ENCODE peak calls at places on chromosomes 3 and 15, in seven cellular contexts. C, L, F, W, M, S and U are unnamed samples.
A peak's percentile ranks its signal among the peaks of the same experiment; 100 is the strongest.

GRCh38 chr15:59074607-59075006 is 30.3 kb upstream of the CCNB2 start:
- DNase-seq in C (no peak), L (no peak), F (no peak), W (no peak), M (no peak), S (no peak), U (no peak)

GRCh38 chr15:54990793-54991192 is 205.9 kb downstream of the RSL24D1 start:
- DNase-seq in C (no peak), L (no peak), F (no peak), W (no peak), M (peak; percentile 20), S (no peak), U (no peak)

GRCh38 chr3:76487446-76487845 is 552.5 kb upstream of the ROBO2 start:
- DNase-seq in C (no peak), L (no peak), F (no peak), W (no peak), M (no peak), S (no peak), U (no peak)

GRCh38 chr15:93289951-93290350 is 200.9 kb upstream of the RGMA start:
- DNase-seq in C (no peak), L (no peak), F (no peak), W (no peak), M (no peak), S (no peak), U (no peak)

GRCh38 chr15:74470631-74471396 is 9.9 kb upstream of the UBL7 start:
- DNase-seq in C (no peak), L (no peak), F (no peak), W (no peak), M (no peak), S (no peak), U (no peak)

GRCh38 chr15:68877626-68878025 is 52.7 kb upstream of the SPESP1 start:
- DNase-seq in C (no peak), L (no peak), F (no peak), W (no peak), M (no peak), S (no peak), U (no peak)

GRCh38 chr3:57758686-57759085 is 2.6 kb downstream of the SLMAP start:
- DNase-seq in C (no peak), L (no peak), F (no peak), W (no peak), M (no peak), S (no peak), U (no peak)

GRCh38 chr3:150327678-150328667 is 80.1 kb upstream of the TSC22D2 start:
- DNase-seq in C (no peak), L (no peak), F (no peak), W (no peak), M (no peak), S (no peak), U (no peak)

GRCh38 chr15:90839187-90840071 is 29.0 kb upstream of the FURIN start:
- DNase-seq in C (peak; percentile 65), L (peak; percentile 55), F (no peak), W (no peak), M (no peak), S (peak; percentile 86), U (peak; percentile 73)

GRCh38 chr3:114394551-114394950 is 100.7 kb downstream of the TIGIT start:
- DNase-seq in C (no peak), L (no peak), F (no peak), W (no peak), M (no peak), S (no peak), U (no peak)

GRCh38 chr3:129587061-129587460 is 19.4 kb downstream of the PLXND1 start:
- DNase-seq in C (no peak), L (no peak), F (no peak), W (no peak), M (no peak), S (no peak), U (no peak)

GRCh38 chr3:125067225-125067624 is 11.4 kb upstream of the HEG1 start:
- DNase-seq in C (no peak), L (no peak), F (no peak), W (no peak), M (no peak), S (no peak), U (no peak)

GRCh38 chr3:126997455-126998038 is 14.6 kb downstream of the PLXNA1 start:
- DNase-seq in C (no peak), L (no peak), F (no peak), W (no peak), M (no peak), S (no peak), U (no peak)

GRCh38 chr3:48423241-48423882 is 6.5 kb downstream of the PLXNB1 start:
- DNase-seq in C (no peak), L (no peak), F (no peak), W (no peak), M (no peak), S (no peak), U (no peak)

GRCh38 chr3:113968986-113969385 is 21.2 kb downstream of the ZDHHC23 start:
- DNase-seq in C (no peak), L (no peak), F (no peak), W (no peak), M (no peak), S (no peak), U (no peak)

DNA sequence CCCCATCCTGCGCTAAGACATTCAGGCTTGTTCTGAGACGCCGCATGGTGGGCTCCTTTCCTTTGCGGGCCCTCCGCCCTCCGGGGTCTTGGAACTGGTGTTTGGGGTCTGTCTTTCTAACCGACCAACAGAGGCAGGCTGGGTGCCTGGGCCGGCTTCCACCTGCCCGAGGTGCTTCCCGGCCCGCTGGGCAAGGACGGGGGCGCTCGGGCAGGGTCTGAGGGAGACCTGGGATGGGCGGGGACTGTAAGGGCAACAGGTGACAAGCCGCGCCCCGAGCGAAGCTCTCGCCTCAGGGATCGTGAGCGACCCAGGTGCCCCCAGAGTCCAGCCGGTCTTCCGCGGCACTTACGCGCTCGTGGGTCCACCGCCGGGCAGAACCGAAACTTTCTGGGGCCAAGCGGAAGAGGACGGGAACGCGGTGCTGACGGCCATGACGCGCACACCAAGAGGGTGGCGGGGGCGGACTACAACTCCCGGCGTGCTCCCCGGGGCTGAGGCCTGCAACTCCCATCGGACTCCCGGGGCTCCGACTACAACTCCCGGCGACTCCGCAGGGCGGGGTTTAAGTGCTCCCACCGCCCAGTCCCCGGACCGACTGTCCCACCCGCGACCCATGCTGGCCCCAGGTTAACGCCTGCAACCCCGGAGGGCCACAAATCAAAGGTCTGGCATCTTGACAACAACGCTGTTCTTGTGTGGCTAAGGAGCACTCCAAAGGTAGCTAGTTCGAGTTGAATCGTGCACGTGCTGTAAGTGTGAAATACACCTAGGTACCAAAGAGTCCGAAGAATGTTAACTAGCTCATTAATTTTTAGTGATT is at the start of gene FYCO1:
- DNase-seq in C (peak; percentile 93), L (peak; percentile 90), F (peak; percentile 93), W (peak; percentile 97), M (peak; percentile 91), S (peak; percentile 88), U (peak; percentile 95)
- TF ChIP-seq CTCF in C (no peak), L (no peak), F (no peak), W (no peak), M (no peak), S (no peak), U (no peak)

GRCh38 chr3:142926368-142926944 is 37.0 kb downstream of the PAQR9 start:
- DNase-seq in C (no peak), L (no peak), F (no peak), W (no peak), M (no peak), S (no peak), U (no peak)

GRCh38 chr3:142931222-142931621 is 32.3 kb downstream of the PAQR9 start:
- DNase-seq in C (no peak), L (no peak), F (no peak), W (no peak), M (no peak), S (peak; percentile 31), U (peak; percentile 38)

GRCh38 chr3:142930510-142930909 is 33.0 kb downstream of the PAQR9 start:
- DNase-seq in C (no peak), L (no peak), F (no peak), W (no peak), M (no peak), S (no peak), U (no peak)

GRCh38 chr3:142929890-142930289 is 33.6 kb downstream of the PAQR9 start:
- DNase-seq in C (no peak), L (no peak), F (no peak), W (no peak), M (no peak), S (no peak), U (no peak)

DNA sequence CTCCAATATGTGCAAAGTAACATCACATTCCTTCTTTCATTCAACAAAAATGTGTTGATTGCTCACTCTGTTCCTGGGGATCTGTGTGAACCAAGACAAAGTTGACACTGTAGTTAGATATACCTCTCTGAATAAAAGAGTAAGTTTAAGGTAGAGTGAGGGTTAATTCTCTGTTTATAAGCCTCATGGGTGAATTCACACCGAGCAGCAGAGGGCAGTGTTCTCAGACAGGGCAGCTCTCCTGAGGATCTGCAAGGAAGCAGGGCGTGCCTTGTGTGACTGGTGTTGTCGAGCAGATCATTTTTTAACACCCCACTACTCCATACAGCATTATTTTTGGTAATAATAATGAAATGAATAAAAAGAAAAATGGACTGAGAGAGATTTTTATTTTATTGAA is 34.4 kb downstream of the PAQR9 start:
- DNase-seq in C (peak; percentile 48), L (no peak), F (no peak), W (no peak), M (no peak), S (peak; percentile 43), U (peak; percentile 42)
- TF ChIP-seq CTCF in C (peak; percentile 47), L (peak; percentile 65), F (no peak), W (peak; percentile 22), M (peak; percentile 6), S (peak; percentile 79), U (peak; percentile 57)

GRCh38 chr3:50350527-50351317 is at the start of the genes CYB561D2 and NPRL2:
- DNase-seq in C (peak; percentile 96), L (peak; percentile 99), F (peak; percentile 97), W (peak; percentile 99), M (peak; percentile 98), S (peak; percentile 96), U (peak; percentile 97)
- TF ChIP-seq CTCF in C (no peak), L (no peak), F (no peak), W (no peak), M (no peak), S (no peak), U (no peak)

GRCh38 chr15:44796508-44796907 is 60.2 kb downstream of the TRIM69 start:
- DNase-seq in C (no peak), L (no peak), F (no peak), W (no peak), M (no peak), S (no peak), U (no peak)

GRCh38 chr15:44802336-44802735 is 66.0 kb downstream of the TRIM69 start:
- DNase-seq in C (no peak), L (no peak), F (no peak), W (no peak), M (no peak), S (peak; percentile 32), U (no peak)

GRCh38 chr15:44801797-44802196 is 65.5 kb downstream of the TRIM69 start:
- DNase-seq in C (no peak), L (no peak), F (no peak), W (no peak), M (no peak), S (no peak), U (no peak)

GRCh38 chr15:44801368-44801767 is 65.0 kb downstream of the TRIM69 start:
- DNase-seq in C (no peak), L (no peak), F (no peak), W (no peak), M (no peak), S (no peak), U (no peak)

DNA sequence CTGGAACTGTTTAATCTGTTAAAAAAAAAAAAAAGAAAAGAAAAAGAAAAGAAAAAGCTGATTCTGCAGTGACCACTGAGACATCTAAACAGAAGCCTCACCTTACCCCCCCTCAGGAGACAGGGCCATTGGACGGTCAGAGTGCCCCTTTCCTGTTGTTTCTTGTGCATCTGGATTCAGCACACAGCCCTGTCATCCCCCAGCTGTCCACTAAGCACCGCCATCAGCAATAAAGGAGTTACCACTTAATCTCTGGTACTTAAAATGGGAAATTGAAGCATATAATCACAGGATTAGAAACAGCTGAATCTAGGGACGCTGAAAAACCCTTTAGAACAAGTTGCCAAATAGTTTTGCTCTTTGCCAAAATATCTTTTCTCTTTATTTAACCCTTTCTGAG is 62.5 kb downstream of the TRIM69 start:
- DNase-seq in C (no peak), L (no peak), F (no peak), W (no peak), M (no peak), S (no peak), U (no peak)
- TF ChIP-seq CTCF in C (peak; percentile 23), L (no peak), F (no peak), W (peak; percentile 22), M (peak; percentile 21), S (peak; percentile 41), U (peak; percentile 15)